ENCODE peak calls at places on chromosomes 4 and X, in ten cellular contexts. X is HepG2; W is mammary epithelial cell; Q is astrocyte; E is tibial nerve; N is fibroblast of lung; J is ovary; T is SK-N-SH; M is CD8-positive, alpha-beta T cell; B is cardiac muscle cell. K is an unnamed sample.

GRCh38 chr4:124640037-124640730 is 72.3 kb downstream of the ANKRD50 start:
- DNase-seq in W (peak; percentile 88), X (no peak), T (no peak), Q (peak; percentile 82), E (no peak), J (no peak), B (peak; percentile 64), N (peak; percentile 88), M (no peak), K (no peak)

GRCh38 chr4:105352826-105353225 is 121.0 kb downstream of the PPA2 start:
- DNase-seq in J (no peak), W (no peak), N (peak; percentile 39), M (no peak), X (no peak), Q (peak; percentile 55), T (no peak), B (no peak), E (no peak), K (no peak)

GRCh38 chr4:88283661-88284377 is 542 bp downstream of the PPM1K start:
- DNase-seq in B (peak; percentile 77), M (peak; percentile 62), J (peak; percentile 85), W (peak; percentile 75), E (peak; percentile 28), T (peak; percentile 77), Q (peak; percentile 41), X (peak; percentile 28), N (no peak), K (peak; percentile 19)

GRCh38 chr4:11632015-11632414 is 203.3 kb upstream of the HS3ST1 start:
- DNase-seq in T (no peak), Q (no peak), B (no peak), W (peak; percentile 88), M (no peak), N (no peak), J (no peak), X (no peak), E (no peak), K (no peak)

GRCh38 chrX:47247206-47247998 is 14.6 kb downstream of the USP11 start:
- DNase-seq in W (peak; percentile 16), E (no peak), J (no peak), B (no peak), T (peak; percentile 8), N (peak; percentile 55), X (no peak), Q (peak; percentile 67), M (no peak), K (no peak)

GRCh38 chr4:172628263-172628662 is 540.3 kb upstream of the GALNT7 start:
- DNase-seq in E (no peak), W (no peak), X (no peak), Q (no peak), M (no peak), J (no peak), N (no peak), B (no peak), T (no peak), K (no peak)

GRCh38 chr4:41366911-41367517 is 110.3 kb downstream of the UCHL1 start:
- DNase-seq in E (no peak), W (peak; percentile 7), N (no peak), X (no peak), B (no peak), T (no peak), M (no peak), J (no peak), Q (no peak), K (peak; percentile 9)

GRCh38 chrX:135396566-135396965 is 25.2 kb upstream of the SMIM10L2A start:
- DNase-seq in J (no peak), Q (no peak), E (no peak), X (no peak), B (no peak), N (no peak), T (no peak), M (no peak), W (no peak), K (no peak)

GRCh38 chr4:32002037-32002747 is 1282.0 kb downstream of the PCDH7 start:
- DNase-seq in Q (no peak), B (no peak), M (no peak), N (no peak), T (no peak), X (no peak), J (no peak), E (no peak), W (no peak), K (no peak)

GRCh38 chr4:139655116-139655515 is 10.5 kb upstream of the MGST2 start:
- DNase-seq in E (no peak), X (peak; percentile 65), W (peak; percentile 51), M (no peak), J (no peak), N (peak; percentile 49), T (peak; percentile 32), B (peak; percentile 73), Q (peak; percentile 39), K (peak; percentile 39)

GRCh38 chr4:7195546-7196282 is 3.4 kb downstream of the SORCS2 start:
- DNase-seq in M (no peak), N (no peak), X (no peak), B (peak; percentile 33), Q (peak; percentile 81), T (no peak), W (no peak), J (no peak), E (peak; percentile 9), K (no peak)

GRCh38 chr4:150695162-150695561 is 113.2 kb downstream of the MAB21L2 start:
- DNase-seq in W (peak; percentile 1), E (no peak), M (no peak), Q (no peak), N (no peak), T (no peak), B (no peak), J (no peak), X (no peak), K (no peak)

GRCh38 chr4:20889901-20890300 is 189.6 kb downstream of the PACRGL start:
- DNase-seq in J (no peak), Q (no peak), E (no peak), X (no peak), N (no peak), W (no peak), B (no peak), M (no peak), T (no peak), K (no peak)

DNA sequence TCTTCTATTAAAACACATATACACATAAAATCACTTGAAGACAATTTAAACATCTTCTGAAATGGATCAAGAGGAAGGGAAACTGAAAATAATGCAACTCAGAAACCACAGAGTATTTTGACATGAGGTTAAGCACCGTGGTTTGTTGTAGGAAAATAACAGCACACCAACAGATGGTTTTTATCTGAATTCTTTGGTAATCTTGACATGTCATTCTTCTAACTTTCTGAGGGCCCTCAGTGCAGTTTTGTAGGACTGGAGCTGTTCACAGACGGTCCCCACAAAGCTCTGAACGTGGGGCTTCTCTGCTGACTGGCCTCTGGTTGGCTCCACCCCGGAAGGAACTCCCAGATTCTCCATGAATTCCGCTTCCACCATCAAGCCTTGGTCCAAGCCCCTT is 16.0 kb upstream of the TLR8 start:
- DNase-seq in T (no peak), J (no peak), E (no peak), N (no peak), X (no peak), Q (no peak), B (peak; percentile 68), M (no peak), W (no peak), K (no peak)
- H3K9me3 ChIP-seq in T (no peaks in the 10 kb centered on the region), J (no peaks in the 10 kb centered on the region), E (no peaks in the 10 kb centered on the region), N (no peaks in the 10 kb centered on the region), X (no peaks in the 10 kb centered on the region), Q (no peaks in the 10 kb centered on the region), B (no peaks in the 10 kb centered on the region), M (no peaks in the 10 kb centered on the region), W (no peaks in the 10 kb centered on the region), K (no peaks in the 10 kb centered on the region)

GRCh38 chr4:164930647-164931046 is 46.8 kb downstream of the TRIM61 start:
- DNase-seq in N (no peak), B (no peak), E (no peak), M (no peak), X (no peak), J (no peak), W (no peak), Q (no peak), T (no peak), K (no peak)
- H3K4me1 ChIP-seq in N (no peaks in the 10 kb centered on the region), B (no peaks in the 10 kb centered on the region), E (no peaks in the 10 kb centered on the region), M (no peaks in the 10 kb centered on the region), X (no peaks in the 10 kb centered on the region), J (no peaks in the 10 kb centered on the region), W (peaks cover 10% of the 10 kb centered on the region), Q (no peaks in the 10 kb centered on the region), T (no peaks in the 10 kb centered on the region), K (no peaks in the 10 kb centered on the region)

DNA sequence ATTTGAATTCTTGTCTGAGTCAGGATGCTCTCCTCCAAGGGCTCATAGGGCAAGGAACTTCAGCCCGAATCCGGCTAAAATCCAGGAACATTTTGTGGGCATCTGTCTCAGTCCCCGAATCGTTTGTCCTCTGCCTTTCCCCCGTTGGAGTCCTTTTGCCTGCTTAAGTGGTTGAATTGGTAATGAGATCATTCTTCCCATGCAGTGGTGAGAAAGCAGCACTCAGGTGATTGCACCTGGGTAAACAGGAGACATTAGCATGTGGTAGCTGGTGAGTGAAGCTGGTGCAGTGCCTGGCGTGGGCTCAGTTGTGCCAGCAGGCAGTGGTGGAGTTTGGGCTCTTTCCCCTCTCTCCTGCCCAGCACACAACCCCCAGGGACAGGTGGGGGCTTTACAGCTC is 61.9 kb upstream of the MTM1 start:
- DNase-seq in W (no peak), Q (no peak), B (no peak), T (no peak), X (no peak), M (no peak), E (no peak), N (no peak), J (no peak), K (no peak)
- H3K4me3 ChIP-seq in W (no peak overlapping the region), Q (no peak overlapping the region), B (no peak overlapping the region), T (no peak overlapping the region), X (no peak overlapping the region), M (no peak overlapping the region), E (no peak overlapping the region), N (no peak overlapping the region), J (no peak overlapping the region), K (no peak overlapping the region)

GRCh38 chr4:168978001-168978700 is 31.9 kb downstream of the CBR4 start:
- DNase-seq in J (no peak), W (peak; percentile 34), B (peak; percentile 17), N (no peak), X (peak; percentile 38), E (no peak), T (no peak), Q (peak; percentile 31), M (no peak), K (no peak)

GRCh38 chr4:168981460-168981859 is 28.6 kb downstream of the CBR4 start:
- DNase-seq in E (no peak), W (peak; percentile 18), J (no peak), Q (peak; percentile 20), B (peak; percentile 41), T (no peak), M (no peak), N (peak; percentile 55), X (no peak), K (no peak)

GRCh38 chr4:168981942-168982341 is 28.1 kb downstream of the CBR4 start:
- DNase-seq in W (no peak), B (no peak), T (no peak), M (no peak), N (no peak), E (no peak), Q (no peak), X (no peak), J (no peak), K (no peak)

DNA sequence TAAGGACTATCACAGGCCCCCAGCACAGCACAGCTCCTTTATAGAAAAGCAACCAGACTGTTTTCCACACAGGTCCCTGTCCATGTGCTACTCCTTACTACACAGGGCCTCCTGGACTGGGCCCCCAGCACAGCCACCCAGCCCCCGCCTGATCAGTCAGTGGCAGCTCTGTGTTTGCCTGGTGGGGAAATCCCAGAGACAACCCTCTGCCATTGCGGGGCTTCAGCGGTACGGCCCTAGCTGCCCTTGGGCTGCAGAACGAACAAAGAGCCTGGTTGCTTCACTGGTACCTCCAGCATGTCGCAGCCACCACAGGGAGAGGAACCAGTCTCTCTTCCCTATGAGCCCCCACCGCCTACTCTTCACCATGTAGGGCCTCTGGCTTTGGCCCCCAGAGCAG is 30.7 kb downstream of the CBR4 start:
- DNase-seq in Q (no peak), J (no peak), N (no peak), T (no peak), X (peak; percentile 43), M (no peak), E (no peak), B (no peak), W (no peak), K (no peak)
- H3K9me3 ChIP-seq in Q (no peaks in the 10 kb centered on the region), J (peaks cover 7% of the 10 kb centered on the region), N (no peaks in the 10 kb centered on the region), T (peaks cover 17% of the 10 kb centered on the region), X (peaks cover 14% of the 10 kb centered on the region), M (no peaks in the 10 kb centered on the region), E (peaks cover 11% of the 10 kb centered on the region), B (no peaks in the 10 kb centered on the region), W (no peaks in the 10 kb centered on the region), K (peaks cover 10% of the 10 kb centered on the region)

K was measured in gastrocnemius medialis.